ENCODE peak calls at places on chromosomes 1 and 21, in five cellular contexts. C, G, I, F and D are unnamed samples.

GRCh38 chr1:91997607-91998195 is 32.1 kb upstream of the EPHX4 start:
- DNase-seq in C (no peak), G (no peak), I (peak; percentile 76), F (peak; percentile 28), D (no peak)

GRCh38 chr1:244344001-244344400 is 107.7 kb downstream of the ADSS2 start:
- DNase-seq in C (no peak), G (no peak), I (no peak), F (no peak), D (no peak)

GRCh38 chr1:221961532-221962292 is 219.8 kb upstream of the DUSP10 start:
- DNase-seq in C (no peak), G (no peak), I (peak; percentile 93), F (peak; percentile 42), D (no peak)

GRCh38 chr1:12113433-12114339 is 50.6 kb downstream of the TNFRSF8 start:
- DNase-seq in C (no peak), G (no peak), I (peak; percentile 3), F (no peak), D (peak; percentile 28)

GRCh38 chr1:11731719-11732283 is 4.1 kb upstream of the AGTRAP start:
- DNase-seq in C (peak; percentile 75), G (peak; percentile 80), I (peak; percentile 10), F (peak; percentile 54), D (peak; percentile 85)

GRCh38 chr21:34688145-34688544 is 19.4 kb downstream of the CLIC6 start:
- DNase-seq in C (no peak), G (no peak), I (no peak), F (no peak), D (no peak)

GRCh38 chr1:20233394-20233793 is 47.1 kb upstream of the PLA2G2C start:
- DNase-seq in C (no peak), G (no peak), I (peak; percentile 70), F (no peak), D (no peak)

GRCh38 chr1:77487631-77488030 is 194.8 kb downstream of the ZZZ3 start:
- DNase-seq in C (no peak), G (no peak), I (no peak), F (no peak), D (no peak)

GRCh38 chr1:223189525-223189902 is 46.5 kb upstream of the TLR5 start:
- DNase-seq in C (no peak), G (no peak), I (no peak), F (no peak), D (no peak)

GRCh38 chr1:201307760-201308499 is 24.6 kb downstream of the PKP1 start:
- DNase-seq in C (no peak), G (no peak), I (peak; percentile 100), F (no peak), D (no peak)

GRCh38 chr1:41795205-41795762 is 123.4 kb downstream of the HIVEP3 start:
- DNase-seq in C (no peak), G (no peak), I (peak; percentile 74), F (no peak), D (no peak)

GRCh38 chr1:219788091-219788490 is 140.3 kb downstream of the SLC30A10 start:
- DNase-seq in C (no peak), G (no peak), I (peak; percentile 43), F (no peak), D (no peak)

GRCh38 chr21:37445228-37445627 is 78.7 kb downstream of the DYRK1A start:
- DNase-seq in C (no peak), G (no peak), I (no peak), F (no peak), D (no peak)

GRCh38 chr1:19765623-19766022 is 34.1 kb downstream of the TMCO4 start:
- DNase-seq in C (no peak), G (peak; percentile 70), I (peak; percentile 94), F (no peak), D (no peak)

GRCh38 chr1:20443703-20444587 is 42.1 kb downstream of the CAMK2N1 start:
- DNase-seq in C (no peak), G (no peak), I (no peak), F (no peak), D (no peak)

GRCh38 chr1:12450090-12450764 is 167.8 kb downstream of the DHRS3 start:
- DNase-seq in C (no peak), G (no peak), I (no peak), F (no peak), D (no peak)

GRCh38 chr1:230365723-230366307 is 60.3 kb downstream of the PGBD5 start:
- DNase-seq in C (no peak), G (no peak), I (no peak), F (no peak), D (no peak)

GRCh38 chr1:202589190-202589680 is 121.0 kb downstream of the SYT2 start:
- DNase-seq in C (peak; percentile 91), G (peak; percentile 94), I (peak; percentile 91), F (peak; percentile 72), D (no peak)

GRCh38 chr1:111468717-111469100 is 5.1 kb upstream of the C1orf162 start:
- DNase-seq in C (no peak), G (no peak), I (no peak), F (no peak), D (no peak)

GRCh38 chr1:209672705-209673630 is 2.2 kb upstream of the G0S2 start:
- DNase-seq in C (no peak), G (no peak), I (peak; percentile 45), F (peak; percentile 70), D (no peak)

GRCh38 chr1:205541161-205541886 is 36.9 kb downstream of the CDK18 start:
- DNase-seq in C (no peak), G (no peak), I (no peak), F (no peak), D (no peak)

GRCh38 chr1:92749024-92749634 is 35.8 kb downstream of the EVI5 start:
- DNase-seq in C (no peak), G (no peak), I (peak; percentile 72), F (no peak), D (no peak)

GRCh38 chr1:222618880-222619321 is 1.0 kb downstream of the MIA3 start:
- DNase-seq in C (no peak), G (no peak), I (peak; percentile 59), F (peak; percentile 38), D (peak; percentile 81)

GRCh38 chr1:185144233-185144632 is 12.5 kb downstream of the TRMT1L start:
- DNase-seq in C (no peak), G (no peak), I (peak; percentile 28), F (no peak), D (no peak)

GRCh38 chr21:38136201-38136600 is 120.6 kb upstream of the KCNJ15 start:
- DNase-seq in C (no peak), G (no peak), I (peak; percentile 46), F (no peak), D (no peak)

GRCh38 chr1:205571747-205572146 is 60.1 kb downstream of the ELK4 start:
- DNase-seq in C (no peak), G (no peak), I (no peak), F (no peak), D (no peak)

GRCh38 chr21:16046625-16047340 is 317.0 kb downstream of the USP25 start:
- DNase-seq in C (no peak), G (no peak), I (peak; percentile 91), F (no peak), D (no peak)

GRCh38 chr1:211687462-211688215 is 12.2 kb upstream of the NEK2 start:
- DNase-seq in C (no peak), G (no peak), I (no peak), F (no peak), D (no peak)

GRCh38 chr1:161420763-161421455 is 53.2 kb upstream of the CFAP126 start:
- DNase-seq in C (no peak), G (no peak), I (no peak), F (no peak), D (no peak)

GRCh38 chr1:42730988-42731387 is 9.0 kb downstream of the CLDN19 start:
- DNase-seq in C (no peak), G (no peak), I (peak; percentile 76), F (no peak), D (no peak)

DNA sequence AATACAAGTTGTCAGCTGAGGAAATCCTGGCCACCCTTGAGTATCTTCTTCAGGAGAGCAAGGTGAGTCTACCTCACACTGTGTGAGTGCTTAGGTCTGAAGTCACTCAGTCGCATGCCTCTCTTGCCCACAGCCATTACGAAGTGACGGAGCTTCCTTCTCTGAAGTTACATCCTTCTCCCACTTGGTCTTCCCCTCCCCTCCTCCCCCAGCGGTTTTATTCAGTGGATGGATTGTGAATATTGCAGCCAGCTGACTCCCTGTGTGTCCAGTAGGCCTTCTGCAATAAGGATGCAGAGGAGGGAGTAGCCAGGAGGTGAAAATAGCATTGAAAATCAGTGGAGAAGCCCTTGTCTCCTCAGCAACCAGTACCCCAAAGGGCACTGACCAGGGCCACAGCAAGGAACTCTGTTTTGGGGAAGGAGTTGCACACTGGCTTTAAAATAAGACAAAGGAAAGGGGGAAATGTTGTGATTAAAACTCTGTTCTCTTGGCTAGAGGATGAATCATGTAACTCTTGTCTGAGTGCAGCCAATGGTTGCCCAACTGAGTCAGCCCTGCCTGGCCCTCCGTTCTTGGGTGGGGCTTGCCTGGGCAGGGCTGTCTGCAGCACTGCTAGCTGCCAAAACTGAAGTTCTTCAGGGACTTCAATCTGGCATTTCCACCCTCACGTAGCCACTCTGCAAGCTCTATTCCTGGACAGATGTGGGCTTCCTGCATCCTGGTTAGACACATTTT is 4.4 kb downstream of the S100A10 start:
- DNase-seq in C (peak; percentile 85), G (peak; percentile 90), I (peak; percentile 97), F (peak; percentile 91), D (no peak)
- H3K4me1 ChIP-seq in C (peaks cover 13% of the 10 kb centered on the region), G (peaks cover 8% of the 10 kb centered on the region), I (peaks cover 63% of the 10 kb centered on the region), F (peaks cover 76% of the 10 kb centered on the region), D (peaks cover 23% of the 10 kb centered on the region)

GRCh38 chr1:236143104-236143948 is 987 bp downstream of the GPR137B start:
- DNase-seq in C (no peak), G (no peak), I (peak; percentile 9), F (no peak), D (peak; percentile 82)
- H3K4me1 ChIP-seq in C (peaks cover 7% of the 10 kb centered on the region), G (no peaks in the 10 kb centered on the region), I (peaks cover 8% of the 10 kb centered on the region), F (no peaks in the 10 kb centered on the region), D (peaks cover 16% of the 10 kb centered on the region)

DNA sequence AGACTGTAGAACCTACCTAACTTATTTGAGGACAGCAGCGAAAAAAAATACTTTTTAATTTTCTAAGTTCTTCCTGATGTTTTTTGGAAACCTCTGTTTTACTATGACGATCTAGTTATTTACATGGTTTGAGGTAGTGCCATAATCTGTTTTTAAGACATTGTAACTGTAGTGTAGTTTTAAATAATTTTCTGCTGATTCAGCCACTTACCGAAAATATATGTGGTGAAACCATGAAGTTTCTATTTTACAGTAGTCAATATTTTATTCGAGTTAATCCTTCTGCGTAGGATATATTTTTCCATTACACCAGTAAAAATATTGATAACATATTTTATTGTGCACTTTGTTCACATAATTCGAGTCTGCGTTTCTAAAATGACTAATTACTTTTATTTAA is 121.7 kb upstream of the RRP15 start:
- DNase-seq in C (no peak), G (no peak), I (no peak), F (no peak), D (no peak)
- H3K4me1 ChIP-seq in C (no peaks in the 10 kb centered on the region), G (no peaks in the 10 kb centered on the region), I (peaks cover 10% of the 10 kb centered on the region), F (peaks cover 23% of the 10 kb centered on the region), D (peaks cover 24% of the 10 kb centered on the region)

DNA sequence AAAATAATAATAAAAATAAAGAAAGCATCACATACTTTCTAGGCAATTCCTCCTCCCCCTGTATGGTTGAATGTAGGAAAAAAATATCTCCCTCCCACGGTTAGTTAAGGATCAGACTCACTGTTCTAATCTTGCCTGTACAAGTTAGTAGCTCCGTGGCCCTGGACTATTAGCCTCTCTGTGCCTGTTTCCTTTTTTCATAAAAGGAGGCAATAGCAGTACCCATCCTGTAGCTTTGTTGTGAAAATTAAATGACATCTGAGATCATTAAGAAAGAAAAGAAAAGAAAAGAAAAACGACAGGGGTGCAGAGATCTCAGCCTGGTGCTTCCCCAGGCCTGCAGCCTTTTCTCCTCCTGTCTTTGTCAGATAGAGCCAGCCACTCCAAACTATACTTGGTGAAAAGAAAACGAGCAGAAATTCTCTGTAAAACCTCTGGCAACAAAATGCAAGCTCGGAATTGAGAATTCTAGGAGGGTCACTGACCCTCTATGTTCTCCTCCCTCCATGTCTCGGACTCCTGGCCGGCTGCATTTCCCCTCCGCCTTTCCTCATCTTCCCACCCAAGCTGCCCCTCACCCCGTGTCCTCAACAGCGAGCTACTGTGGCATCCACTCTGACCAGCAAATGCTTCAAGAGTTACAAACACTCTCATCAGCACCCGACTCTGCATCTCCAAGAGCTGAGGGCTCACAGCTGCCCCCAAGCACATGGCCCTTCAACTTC is 13.7 kb downstream of the RIPK4 start:
- DNase-seq in C (no peak), G (peak; percentile 40), I (no peak), F (no peak), D (no peak)
- H3K4me1 ChIP-seq in C (no peaks in the 10 kb centered on the region), G (no peaks in the 10 kb centered on the region), I (peaks cover 70% of the 10 kb centered on the region), F (no peaks in the 10 kb centered on the region), D (no peaks in the 10 kb centered on the region)